ENCODE peak calls at places on chromosomes 5 and 9, in four cellular contexts. K is IMR-90, T is esophagus squamous epithelium, V is A549. R is an unnamed sample.
A peak's percentile ranks its signal among the peaks of the same experiment; 100 is the strongest.

GRCh38 chr5:956941-957729 is 51.5 kb upstream of the NKD2 start:
- DNase-seq in T (no peak), V (peak; percentile 46), K (peak; percentile 90), R (no peak)

GRCh38 chr5:140351609-140352334 is 5.4 kb upstream of the HBEGF start:
- DNase-seq in K (peak; percentile 70), T (no peak), V (peak; percentile 76), R (no peak)

GRCh38 chr5:92907914-92908606 is 673.0 kb downstream of the NR2F1-AS1 start:
- DNase-seq in T (no peak), V (no peak), K (peak; percentile 75), R (no peak)

GRCh38 chr5:72487151-72487550 is 20.1 kb downstream of the ZNF366 start:
- DNase-seq in T (no peak), V (no peak), K (no peak), R (no peak)

GRCh38 chr5:133247145-133247709 is 195.4 kb downstream of the HSPA4 start:
- DNase-seq in V (no peak), T (no peak), K (no peak), R (no peak)

GRCh38 chr5:146048994-146049703 is 56.2 kb downstream of the PLAC8L1 start:
- DNase-seq in K (peak; percentile 84), V (peak; percentile 81), T (no peak), R (peak; percentile 67)

GRCh38 chr9:100087218-100087617 is 11.6 kb downstream of the ERP44 start:
- DNase-seq in K (peak; percentile 65), T (no peak), V (no peak), R (no peak)

GRCh38 chr9:86668488-86668887 is 278.8 kb downstream of the GAS1 start:
- DNase-seq in T (no peak), K (peak; percentile 62), V (no peak), R (no peak)

GRCh38 chr9:127981559-127982121 is 851 bp upstream of the EEIG1 start:
- DNase-seq in V (no peak), T (no peak), K (no peak), R (no peak)

GRCh38 chr9:136903041-136903554 is 16.8 kb downstream of the TRAF2 start:
- DNase-seq in K (no peak), V (peak; percentile 49), T (no peak), R (no peak)

GRCh38 chr9:73118898-73119554 is 32.6 kb upstream of the ANXA1 start:
- DNase-seq in K (peak; percentile 77), T (no peak), V (peak; percentile 80), R (no peak)

GRCh38 chr5:5385326-5385725 is 37.2 kb upstream of the ICE1 start:
- DNase-seq in K (no peak), V (no peak), T (no peak), R (no peak)

GRCh38 chr9:76395381-76395780 is 1.2 kb upstream of the RFK start:
- DNase-seq in T (no peak), V (no peak), K (no peak), R (no peak)

GRCh38 chr5:73706963-73707362 is 81.0 kb downstream of the ARHGEF28 start:
- DNase-seq in T (no peak), K (peak; percentile 4), V (no peak), R (no peak)

GRCh38 chr5:98415663-98416062 is 357.8 kb upstream of the RGMB start:
- DNase-seq in V (no peak), T (no peak), K (no peak), R (no peak)

GRCh38 chr9:95505676-95506437 is 10.9 kb downstream of the PTCH1 start:
- DNase-seq in K (peak; percentile 63), T (no peak), V (peak; percentile 42), R (no peak)

GRCh38 chr9:96009690-96010477 is 134.4 kb downstream of the ERCC6L2 start:
- DNase-seq in T (no peak), K (no peak), V (no peak), R (no peak)

DNA sequence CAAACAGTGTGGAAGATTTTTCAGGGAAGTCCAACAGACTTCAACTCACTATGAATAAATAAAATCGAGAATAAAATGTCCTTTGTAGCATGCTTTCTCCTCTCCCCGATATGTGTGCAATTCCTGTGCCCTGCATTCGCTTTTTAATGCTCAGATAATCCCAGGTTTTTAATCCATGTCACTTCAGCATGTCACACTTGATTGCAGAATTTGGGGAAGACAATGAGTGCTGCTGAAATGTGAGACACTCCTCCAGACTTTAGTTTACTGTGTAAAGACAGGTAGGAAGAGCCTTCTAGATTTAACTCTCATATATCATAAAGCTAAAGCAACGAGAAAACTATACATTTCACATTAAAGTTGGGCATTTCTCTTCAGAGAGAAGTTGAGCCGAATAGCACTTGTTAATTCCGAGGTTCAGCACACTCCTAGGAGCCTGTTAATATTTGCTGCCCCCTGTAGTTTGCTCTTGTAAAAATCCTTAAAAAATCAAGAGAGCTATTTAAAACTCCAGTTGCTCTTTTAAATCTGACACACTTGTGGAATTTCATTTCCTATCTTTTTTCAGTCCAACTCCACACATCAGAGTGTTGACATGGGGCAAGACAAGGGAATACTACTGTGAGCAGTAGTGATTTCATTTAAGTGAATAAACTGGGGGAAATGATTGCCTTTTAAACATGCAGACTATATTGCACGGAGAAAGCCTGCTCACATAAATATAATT is 1096.1 kb upstream of the DMAC1 start:
- DNase-seq in T (no peak), V (peak; percentile 5), K (peak; percentile 16), R (no peak)
- TF ChIP-seq CTCF in T (peak; percentile 49), V (peak; percentile 43), K (peak; percentile 28), R (peak; percentile 75)

DNA sequence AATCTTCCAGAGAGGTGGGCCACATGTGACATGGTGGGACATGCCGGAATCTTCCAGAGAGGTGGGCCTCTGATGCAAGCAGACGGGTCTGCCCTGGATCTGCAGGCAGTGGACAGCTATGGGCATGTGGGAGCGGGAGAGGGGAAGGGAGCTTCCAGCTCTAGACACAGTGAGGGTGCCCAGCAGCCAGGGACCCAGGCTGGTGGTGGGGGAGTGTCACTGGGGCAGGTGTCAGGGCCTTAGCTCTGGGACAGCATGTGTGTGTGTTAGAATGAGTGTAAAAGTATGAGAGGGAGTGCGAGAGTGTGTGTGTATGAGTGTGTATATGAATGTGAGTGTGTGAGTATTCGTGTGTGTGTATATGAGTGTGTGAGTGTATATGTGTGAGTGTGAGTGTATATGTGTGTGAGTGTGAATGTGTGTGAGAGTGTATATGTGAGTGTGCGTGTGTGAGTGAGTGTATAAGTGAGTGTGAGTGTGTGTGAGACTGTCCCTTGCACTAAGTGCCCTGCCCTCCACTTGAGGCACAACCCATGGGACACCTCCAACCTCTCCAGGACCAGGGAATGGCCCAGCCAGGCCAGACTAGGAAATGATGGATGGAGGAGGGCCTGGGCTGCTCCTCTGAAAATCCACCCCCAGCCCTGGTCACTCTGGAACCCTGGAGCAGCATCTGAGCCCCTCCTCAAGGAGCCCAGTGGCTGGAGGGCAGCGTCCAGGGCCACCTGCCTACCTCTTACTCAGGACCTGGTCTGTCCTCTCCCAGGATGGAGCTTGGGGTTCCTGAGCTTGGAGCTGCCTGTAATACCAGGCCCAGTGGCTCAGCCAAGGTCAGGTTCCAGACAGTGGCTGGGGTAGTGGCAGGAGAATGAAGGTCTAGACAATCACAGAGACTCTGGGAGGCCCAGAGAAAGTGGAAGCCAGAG is 122.2 kb downstream of the C9orf50 start:
- DNase-seq in T (no peak), K (no peak), V (no peak), R (no peak)
- H3K4me3 ChIP-seq in T (peak overlapping the region; percentile 77), K (peak overlapping the region; percentile 72), V (peak overlapping the region; percentile 63), R (peak overlapping the region; percentile 72)

GRCh38 chr5:17882760-17883488 is 248.7 kb downstream of the TAF11L14 start:
- DNase-seq in T (no peak), K (no peak), V (no peak), R (no peak)
- H3K9me3 ChIP-seq in T (no peaks in the 10 kb centered on the region), K (no peaks in the 10 kb centered on the region), V (no peaks in the 10 kb centered on the region), R (no peaks in the 10 kb centered on the region)

DNA sequence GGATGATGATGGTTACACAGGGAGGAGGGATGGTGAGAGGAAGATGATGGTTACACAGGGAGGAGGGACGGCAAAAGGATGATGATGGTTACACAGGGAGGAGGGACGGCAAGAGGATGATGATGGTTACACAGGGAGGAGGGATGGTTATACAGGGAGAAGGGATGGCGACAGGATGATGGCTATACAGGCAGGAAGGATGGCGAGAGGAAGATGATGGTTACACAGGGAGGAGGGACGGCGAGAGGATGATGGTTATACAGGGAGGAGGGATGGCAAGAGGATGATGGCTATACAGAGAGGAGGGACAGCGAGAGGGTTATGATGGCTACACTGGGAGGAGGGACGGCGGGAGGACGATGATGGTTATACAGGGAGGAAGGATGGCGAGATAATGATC is 64.1 kb upstream of the FCN1 start:
- DNase-seq in V (no peak), T (no peak), K (no peak), R (no peak)
- TF ChIP-seq CTCF in V (no peak), T (no peak), K (no peak), R (no peak)

GRCh38 chr5:78903936-78904335 is 81.2 kb downstream of the ARSB start:
- DNase-seq in K (peak; percentile 73), T (no peak), V (no peak), R (no peak)

GRCh38 chr5:78908173-78908901 is 76.8 kb downstream of the ARSB start:
- DNase-seq in T (no peak), K (peak; percentile 91), V (no peak), R (peak; percentile 67)

GRCh38 chr5:78912085-78912771 is 72.9 kb downstream of the ARSB start:
- DNase-seq in V (no peak), K (peak; percentile 61), T (no peak), R (no peak)

GRCh38 chr5:78905084-78905938 is 79.8 kb downstream of the ARSB start:
- DNase-seq in V (no peak), T (no peak), K (peak; percentile 51), R (no peak)

DNA sequence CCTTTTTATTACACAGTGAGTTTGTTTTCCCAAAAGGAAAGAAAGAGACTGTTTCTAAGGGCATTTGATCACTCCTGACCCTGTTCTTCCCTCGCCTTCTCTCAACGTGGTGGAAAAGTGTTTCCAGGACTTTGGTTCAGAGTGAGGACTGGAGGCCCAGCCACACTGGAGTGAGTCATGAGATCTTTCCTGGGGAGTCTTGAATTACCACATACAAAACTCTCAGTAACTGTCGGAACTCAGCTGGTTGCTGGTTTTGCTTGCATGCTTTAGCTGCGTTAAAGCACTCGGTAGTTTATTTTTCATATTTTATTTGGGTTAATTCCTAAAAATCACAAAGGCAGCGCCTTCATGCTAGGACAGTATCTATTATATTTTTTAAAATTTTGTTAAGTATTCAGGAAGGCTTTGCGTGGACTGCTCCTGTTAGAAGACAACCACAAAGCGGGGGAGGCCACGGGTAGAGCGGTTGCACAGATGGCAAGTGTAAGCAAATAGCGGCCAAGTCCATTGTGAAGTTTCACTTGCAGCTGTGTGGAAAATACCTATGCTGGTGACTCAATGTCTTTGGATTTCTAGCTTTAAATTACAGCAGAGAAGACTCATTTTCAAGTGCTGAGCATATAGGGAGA is 77.7 kb downstream of the ARSB start:
- DNase-seq in K (peak; percentile 99), T (no peak), V (no peak), R (peak; percentile 16)
- H3K4me3 ChIP-seq in K (no peak overlapping the region), T (peak overlapping the region; percentile 36), V (no peak overlapping the region), R (peak overlapping the region; percentile 32)

GRCh38 chr5:141430332-141431113 is at the start of gene PCDHGA12:
- DNase-seq in V (peak; percentile 21), K (peak; percentile 87), T (no peak), R (no peak)

GRCh38 chr5:141431286-141431685 is 979 bp downstream of the PCDHGA12 start:
- DNase-seq in T (no peak), V (no peak), K (no peak), R (no peak)

GRCh38 chr5:141439411-141440141 is 9.3 kb downstream of the PCDHGA12 start:
- DNase-seq in K (no peak), T (no peak), V (no peak), R (no peak)

GRCh38 chr5:141437208-141437607 is 6.9 kb downstream of the PCDHGA12 start:
- DNase-seq in V (no peak), T (no peak), K (peak; percentile 52), R (no peak)

GRCh38 chr5:141434006-141434405 is 3.7 kb downstream of the PCDHGA12 start:
- DNase-seq in K (peak; percentile 73), T (no peak), V (no peak), R (no peak)
- H3K9me3 ChIP-seq in K (peaks cover 22% of the 10 kb centered on the region), T (peaks cover 69% of the 10 kb centered on the region), V (peaks cover 36% of the 10 kb centered on the region), R (peaks cover 100% of the 10 kb centered on the region)